ENCODE peak calls at places on chromosomes 11 and 22, in five cellular contexts. T, S, Y, A and D are unnamed samples.

GRCh38 chr11:126501641-126502040 is 146.2 kb downstream of the ST3GAL4 start:
- DNase-seq in T (no peak), S (no peak), Y (no peak), A (no peak), D (no peak)

GRCh38 chr11:97280347-97280746 is 890.5 kb downstream of the JRKL start:
- DNase-seq in T (no peak), S (no peak), Y (no peak), A (no peak), D (no peak)

GRCh38 chr11:95993438-95994339 is 69.8 kb upstream of the MTMR2 start:
- DNase-seq in T (no peak), S (no peak), Y (no peak), A (no peak), D (no peak)

GRCh38 chr11:61309739-61310138 is 14.6 kb upstream of the VWCE start:
- DNase-seq in T (no peak), S (no peak), Y (no peak), A (no peak), D (no peak)

GRCh38 chr11:74460481-74461154 is 6.7 kb downstream of the KCNE3 start:
- DNase-seq in T (peak), S (peak), Y (peak), A (peak), D (peak)

GRCh38 chr11:76297143-76297542 is 83.8 kb downstream of the THAP12 start:
- DNase-seq in T (no peak), S (no peak), Y (no peak), A (no peak), D (no peak)

GRCh38 chr11:34259087-34259486 is 98.7 kb downstream of the ABTB2 start:
- DNase-seq in T (no peak), S (no peak), Y (no peak), A (peak), D (no peak)

GRCh38 chr11:118343981-118344521 is at the start of gene CD3G:
- DNase-seq in T (no peak), S (no peak), Y (no peak), A (no peak), D (peak)

GRCh38 chr22:25448435-25449051 is 115.9 kb upstream of the GRK3 start:
- DNase-seq in T (peak), S (peak), Y (peak), A (peak), D (peak)

GRCh38 chr11:13118194-13118593 is 109.1 kb downstream of the RASSF10 start:
- DNase-seq in T (peak), S (peak), Y (peak), A (peak), D (no peak)

GRCh38 chr11:88122956-88123355 is 52.3 kb downstream of the RAB38 start:
- DNase-seq in T (no peak), S (no peak), Y (no peak), A (no peak), D (no peak)

GRCh38 chr22:26079009-26079408 is 90.3 kb upstream of the SEZ6L start:
- DNase-seq in T (no peak), S (no peak), Y (no peak), A (no peak), D (no peak)

GRCh38 chr11:48013269-48013901 is 33.0 kb downstream of the PTPRJ start:
- DNase-seq in T (no peak), S (peak), Y (peak), A (no peak), D (no peak)

GRCh38 chr11:128695539-128696221 is 1.8 kb downstream of the FLI1 start:
- DNase-seq in T (no peak), S (no peak), Y (peak), A (peak), D (no peak)

GRCh38 chr11:66388746-66389386 is 17.3 kb upstream of the SLC29A2 start:
- DNase-seq in T (peak), S (peak), Y (peak), A (peak), D (no peak)

GRCh38 chr22:28812491-28812890 is 12.1 kb upstream of the XBP1 start:
- DNase-seq in T (no peak), S (no peak), Y (no peak), A (no peak), D (no peak)

GRCh38 chr11:112693781-112694180 is 267.4 kb upstream of the NCAM1 start:
- DNase-seq in T (no peak), S (no peak), Y (no peak), A (no peak), D (no peak)

GRCh38 chr11:103624708-103625623 is 411.5 kb upstream of the DDI1 start:
- DNase-seq in T (peak), S (peak), Y (peak), A (peak), D (no peak)

GRCh38 chr11:103007521-103007920 is 52.0 kb upstream of the MMP13 start:
- DNase-seq in T (no peak), S (peak), Y (no peak), A (peak), D (no peak)

GRCh38 chr11:20964985-20965384 is 295.6 kb downstream of the NELL1 start:
- DNase-seq in T (no peak), S (no peak), Y (no peak), A (peak), D (no peak)

GRCh38 chr11:118953265-118953664 is 2.8 kb upstream of the UPK2 start:
- DNase-seq in T (peak), S (no peak), Y (peak), A (no peak), D (no peak)

GRCh38 chr11:122723576-122723975 is 68.1 kb downstream of the UBASH3B start:
- DNase-seq in T (peak), S (peak), Y (peak), A (no peak), D (no peak)

GRCh38 chr11:6258571-6258998 is 1.1 kb upstream of the CCKBR start:
- DNase-seq in T (no peak), S (no peak), Y (no peak), A (no peak), D (no peak)

GRCh38 chr22:50255607-50256006 is 4.5 kb upstream of the HDAC10 start:
- DNase-seq in T (no peak), S (no peak), Y (no peak), A (no peak), D (no peak)

GRCh38 chr11:72642815-72643511 is 31.3 kb downstream of the PDE2A start:
- DNase-seq in T (no peak), S (peak), Y (peak), A (peak), D (peak)

GRCh38 chr11:73143126-73143838 is 1.2 kb upstream of the FCHSD2 start:
- DNase-seq in T (no peak), S (no peak), Y (peak), A (peak), D (no peak)

GRCh38 chr22:23179381-23180294 is 671 bp upstream of the BCR start:
- DNase-seq in T (no peak), S (no peak), Y (peak), A (no peak), D (no peak)

GRCh38 chr11:85170184-85170583 is 457.0 kb downstream of the DLG2 start:
- DNase-seq in T (peak), S (peak), Y (peak), A (no peak), D (no peak)

GRCh38 chr11:58608331-58608730 is 14.1 kb upstream of the CNTF start:
- DNase-seq in T (no peak), S (no peak), Y (no peak), A (no peak), D (no peak)

GRCh38 chr22:44085743-44086741 is 61.9 kb downstream of the PARVB start:
- DNase-seq in T (peak), S (peak), Y (peak), A (peak), D (no peak)

GRCh38 chr11:107385361-107385982 is 72.2 kb downstream of the CWF19L2 start:
- DNase-seq in T (peak), S (peak), Y (peak), A (peak), D (no peak)

GRCh38 chr22:24507742-24508141 is 12.6 kb downstream of the UPB1 start:
- DNase-seq in T (no peak), S (no peak), Y (no peak), A (no peak), D (no peak)

GRCh38 chr22:48724899-48725298 is 1102.8 kb downstream of the BRD1 start:
- DNase-seq in T (no peak), S (no peak), Y (no peak), A (no peak), D (no peak)

GRCh38 chr11:73990727-73991126 is 8.1 kb upstream of the UCP2 start:
- DNase-seq in T (no peak), S (no peak), Y (no peak), A (no peak), D (no peak)

GRCh38 chr11:115497303-115497702 is 6.9 kb downstream of the CADM1 start:
- DNase-seq in T (no peak), S (no peak), Y (no peak), A (no peak), D (no peak)

GRCh38 chr11:86524603-86525352 is 147.6 kb downstream of the ME3 start:
- DNase-seq in T (peak), S (peak), Y (peak), A (peak), D (no peak)

GRCh38 chr11:2549080-2549479 is 104.3 kb downstream of the KCNQ1 start:
- DNase-seq in T (no peak), S (no peak), Y (no peak), A (no peak), D (no peak)

DNA sequence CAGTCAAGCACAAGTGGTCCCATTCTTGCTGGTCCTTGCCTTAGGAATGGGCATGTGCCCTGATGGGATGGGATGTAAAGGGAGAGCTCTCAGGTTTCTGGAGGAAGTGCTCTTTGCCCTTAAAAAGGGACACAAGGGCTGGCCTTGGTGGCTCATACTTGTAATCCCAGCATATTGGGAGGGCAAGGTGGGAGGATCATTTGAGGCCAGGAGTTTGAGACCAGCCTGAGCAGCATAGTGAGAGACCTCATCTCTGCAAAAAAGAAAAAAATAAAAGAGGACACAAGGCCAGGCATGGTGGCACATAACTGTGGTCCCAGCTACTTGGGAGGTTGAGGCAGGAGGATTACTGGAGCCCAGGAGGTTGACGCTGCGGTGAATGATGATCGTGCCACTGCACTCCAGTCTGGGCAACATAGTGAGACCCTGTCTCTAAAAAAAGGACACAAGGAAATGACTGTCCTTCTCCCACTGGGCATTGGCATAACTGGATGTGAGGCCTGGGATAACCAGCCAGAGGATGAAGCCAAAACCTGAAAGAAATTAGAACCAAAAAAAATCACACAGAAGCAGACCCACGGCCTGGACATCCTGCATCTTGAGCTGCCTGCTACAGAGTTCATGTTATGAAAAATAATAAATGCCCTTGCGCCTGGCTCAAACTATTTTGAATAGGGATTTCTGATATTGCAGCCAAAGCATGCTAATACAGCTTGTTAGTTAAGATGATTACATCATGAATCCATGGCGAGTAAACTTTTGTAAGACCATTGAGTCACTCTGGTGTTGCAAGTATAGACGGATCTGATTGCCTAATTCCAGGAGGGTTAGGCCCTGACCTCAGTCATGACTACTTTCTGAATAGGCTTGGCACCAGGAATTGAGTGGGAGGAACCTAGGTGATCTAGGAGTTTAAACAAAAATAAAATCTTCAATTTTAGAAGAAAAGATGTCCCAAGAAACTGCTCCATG is 12.9 kb upstream of the CRKL start:
- DNase-seq in T (peak), S (peak), Y (peak), A (peak), D (no peak)
- TF ChIP-seq CTCF in T (no peak), S (no peak), Y (no peak), A (no peak), D (no peak)

GRCh38 chr11:83671295-83671694 is 385.1 kb upstream of the CCDC90B start:
- DNase-seq in T (no peak), S (peak), Y (peak), A (peak), D (no peak)
- TF ChIP-seq CTCF in T (no peak), S (no peak), Y (no peak), A (peak), D (no peak)

GRCh38 chr11:22165799-22166548 is 26.9 kb upstream of the ANO5 start:
- DNase-seq in T (no peak), S (no peak), Y (no peak), A (no peak), D (no peak)

GRCh38 chr11:22165087-22165486 is 27.8 kb upstream of the ANO5 start:
- DNase-seq in T (no peak), S (no peak), Y (no peak), A (no peak), D (no peak)

GRCh38 chr11:22173532-22173931 is 19.4 kb upstream of the ANO5 start:
- DNase-seq in T (no peak), S (no peak), Y (no peak), A (no peak), D (no peak)

GRCh38 chr11:22169833-22170232 is 23.1 kb upstream of the ANO5 start:
- DNase-seq in T (no peak), S (peak), Y (peak), A (no peak), D (no peak)
- TF ChIP-seq CTCF in T (no peak), S (peak), Y (peak), A (no peak), D (peak)

GRCh38 chr22:27518583-27519437 is 282.7 kb downstream of the MN1 start:
- DNase-seq in T (no peak), S (no peak), Y (no peak), A (peak), D (no peak)
- TF ChIP-seq CTCF in T (no peak), S (no peak), Y (no peak), A (no peak), D (no peak)

DNA sequence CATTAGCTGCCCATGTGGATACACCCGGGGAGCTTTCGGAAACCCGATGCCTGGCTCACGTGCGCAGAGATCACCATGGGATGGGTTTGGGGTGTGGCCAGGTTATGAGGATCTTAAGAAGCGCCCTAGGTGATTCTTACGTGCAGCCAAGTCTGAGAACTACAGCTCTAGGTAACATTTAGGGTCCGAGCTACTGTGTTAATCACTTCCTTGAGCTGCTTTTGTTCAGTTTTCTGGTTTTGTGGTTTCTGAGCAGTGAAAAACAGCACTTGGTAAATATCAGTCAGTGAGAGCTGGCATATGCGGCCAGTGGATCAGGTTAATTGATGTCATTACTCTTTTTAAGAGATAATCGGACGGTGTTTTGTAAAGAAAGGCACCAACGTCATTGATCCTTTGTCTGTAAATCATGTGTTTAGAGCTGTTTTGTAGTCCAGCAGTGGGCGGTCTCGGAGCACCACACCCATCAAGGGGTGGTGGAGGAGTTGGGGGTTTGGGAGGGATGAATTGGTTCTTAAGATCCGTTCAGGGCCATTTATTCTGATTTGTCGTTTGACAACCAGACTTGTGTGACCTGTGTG is 61.7 kb upstream of the SORL1-AS1 start:
- DNase-seq in T (no peak), S (no peak), Y (no peak), A (no peak), D (peak)
- TF ChIP-seq CTCF in T (no peak), S (no peak), Y (no peak), A (no peak), D (no peak)

DNA sequence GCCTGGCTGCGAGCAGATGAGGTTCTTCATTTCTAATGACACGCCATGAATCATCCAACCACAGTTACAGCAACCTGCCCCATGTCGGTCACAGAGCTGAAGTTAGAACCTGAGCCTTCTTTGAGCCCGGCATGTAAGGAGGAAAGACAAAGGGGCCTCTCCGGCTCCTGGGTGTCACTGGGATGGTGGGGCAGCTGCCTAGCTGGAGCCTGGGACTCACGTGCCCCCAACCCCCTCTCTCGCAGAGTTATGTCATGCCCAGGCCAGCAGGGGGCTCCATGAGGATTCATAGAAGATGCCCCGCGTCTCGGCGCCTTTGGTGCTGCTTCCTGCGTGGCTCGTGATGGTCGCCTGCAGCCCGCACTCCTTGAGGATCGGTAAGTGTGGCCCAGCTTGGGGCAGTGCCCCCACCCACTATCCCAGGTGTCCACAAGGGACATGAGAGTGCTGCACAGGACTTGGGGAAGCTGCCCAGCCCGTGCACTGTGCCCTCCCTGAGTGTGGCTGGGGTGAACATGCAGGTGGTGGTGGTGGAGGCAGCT is 148.5 kb downstream of the GRIK4 start:
- DNase-seq in T (peak), S (peak), Y (peak), A (no peak), D (no peak)
- TF ChIP-seq CTCF in T (peak), S (peak), Y (peak), A (peak), D (peak)